ENCODE peak calls at places on chromosomes 6 and 20, in five cellular contexts. One of them, this sample, is unnamed.
A peak's percentile ranks its signal among the peaks of the same experiment; 100 is the strongest.

GRCh38 chr20:44841955-44842354 is 31.6 kb upstream of the RIMS4 start:
- DNase-seq in neural crest cell: no peak
- DNase-seq in psoas muscle: no peak
- DNase-seq in activated CD4-positive, CD25-positive, alpha-beta regulatory T cell: no peak
- DNase-seq in RWPE1: no peak
- DNase-seq in this sample: no peak

GRCh38 chr6:15770347-15771143 is 107.7 kb upstream of the DTNBP1 start:
- DNase-seq in activated CD4-positive, CD25-positive, alpha-beta regulatory T cell: no peak
- DNase-seq in psoas muscle: no peak
- DNase-seq in RWPE1: no peak
- DNase-seq in neural crest cell: no peak
- DNase-seq in this sample: no peak

GRCh38 chr6:106359989-106360409 is 518 bp upstream of the CRYBG1 start:
- DNase-seq in psoas muscle: no peak
- DNase-seq in neural crest cell: no peak
- DNase-seq in RWPE1: no peak
- DNase-seq in activated CD4-positive, CD25-positive, alpha-beta regulatory T cell: no peak
- DNase-seq in this sample: no peak

GRCh38 chr20:11124849-11125505 is 451.2 kb upstream of the JAG1 start:
- DNase-seq in activated CD4-positive, CD25-positive, alpha-beta regulatory T cell: no peak
- DNase-seq in RWPE1: no peak
- DNase-seq in neural crest cell: no peak
- DNase-seq in psoas muscle: no peak
- DNase-seq in this sample: no peak

GRCh38 chr20:62641749-62642665 is at the start of gene SLCO4A1:
- DNase-seq in neural crest cell: peak; percentile 50
- DNase-seq in activated CD4-positive, CD25-positive, alpha-beta regulatory T cell: peak; percentile 71
- DNase-seq in RWPE1: peak; percentile 94
- DNase-seq in psoas muscle: peak; percentile 85
- DNase-seq in this sample: no peak

GRCh38 chr6:11473008-11473740 is 64.4 kb upstream of the TMEM170B start:
- DNase-seq in neural crest cell: no peak
- DNase-seq in RWPE1: no peak
- DNase-seq in activated CD4-positive, CD25-positive, alpha-beta regulatory T cell: no peak
- DNase-seq in psoas muscle: no peak
- DNase-seq in this sample: no peak

GRCh38 chr6:76992553-76992952 is 470.7 kb downstream of the HTR1B start:
- DNase-seq in neural crest cell: peak; percentile 3
- DNase-seq in activated CD4-positive, CD25-positive, alpha-beta regulatory T cell: no peak
- DNase-seq in RWPE1: no peak
- DNase-seq in psoas muscle: no peak
- DNase-seq in this sample: no peak

GRCh38 chr6:113306552-113307145 is 550.5 kb upstream of the MARCKS start:
- DNase-seq in psoas muscle: peak; percentile 44
- DNase-seq in neural crest cell: no peak
- DNase-seq in activated CD4-positive, CD25-positive, alpha-beta regulatory T cell: no peak
- DNase-seq in RWPE1: peak; percentile 23
- DNase-seq in this sample: peak; percentile 54

GRCh38 chr6:162907876-162908481 is 180.2 kb downstream of the PACRG start:
- DNase-seq in psoas muscle: no peak
- DNase-seq in neural crest cell: no peak
- DNase-seq in RWPE1: no peak
- DNase-seq in activated CD4-positive, CD25-positive, alpha-beta regulatory T cell: no peak
- DNase-seq in this sample: no peak

GRCh38 chr6:135522975-135523692 is 25.6 kb upstream of the AHI1 start:
- DNase-seq in activated CD4-positive, CD25-positive, alpha-beta regulatory T cell: no peak
- DNase-seq in neural crest cell: no peak
- DNase-seq in psoas muscle: no peak
- DNase-seq in RWPE1: peak; percentile 6
- DNase-seq in this sample: no peak

GRCh38 chr20:46914789-46915359 is 20.2 kb downstream of the EYA2 start:
- DNase-seq in neural crest cell: no peak
- DNase-seq in RWPE1: no peak
- DNase-seq in activated CD4-positive, CD25-positive, alpha-beta regulatory T cell: no peak
- DNase-seq in psoas muscle: peak; percentile 53
- DNase-seq in this sample: no peak

GRCh38 chr6:37382954-37383353 is 29.2 kb downstream of the RNF8 start:
- DNase-seq in RWPE1: no peak
- DNase-seq in psoas muscle: no peak
- DNase-seq in neural crest cell: no peak
- DNase-seq in activated CD4-positive, CD25-positive, alpha-beta regulatory T cell: no peak
- DNase-seq in this sample: no peak

GRCh38 chr20:25066386-25066785 is 8.4 kb upstream of the ACSS1 start:
- DNase-seq in activated CD4-positive, CD25-positive, alpha-beta regulatory T cell: no peak
- DNase-seq in psoas muscle: no peak
- DNase-seq in neural crest cell: no peak
- DNase-seq in RWPE1: no peak
- DNase-seq in this sample: no peak

GRCh38 chr6:13190391-13190790 is 137.9 kb downstream of the TBC1D7 start:
- DNase-seq in psoas muscle: no peak
- DNase-seq in neural crest cell: no peak
- DNase-seq in RWPE1: no peak
- DNase-seq in activated CD4-positive, CD25-positive, alpha-beta regulatory T cell: no peak
- DNase-seq in this sample: no peak

GRCh38 chr6:34746104-34746846 is 11.0 kb upstream of the SNRPC start:
- DNase-seq in neural crest cell: no peak
- DNase-seq in psoas muscle: no peak
- DNase-seq in RWPE1: no peak
- DNase-seq in activated CD4-positive, CD25-positive, alpha-beta regulatory T cell: no peak
- DNase-seq in this sample: no peak

GRCh38 chr20:52959125-52959524 is 13.0 kb upstream of the TSHZ2 start:
- DNase-seq in RWPE1: no peak
- DNase-seq in psoas muscle: no peak
- DNase-seq in neural crest cell: peak; percentile 15
- DNase-seq in activated CD4-positive, CD25-positive, alpha-beta regulatory T cell: no peak
- DNase-seq in this sample: no peak

GRCh38 chr6:26055670-26056582 is 31.3 kb upstream of the HFE start:
- DNase-seq in neural crest cell: peak; percentile 77
- DNase-seq in activated CD4-positive, CD25-positive, alpha-beta regulatory T cell: peak; percentile 78
- DNase-seq in RWPE1: peak; percentile 93
- DNase-seq in psoas muscle: peak; percentile 86
- DNase-seq in this sample: peak; percentile 86

GRCh38 chr20:22584630-22584921 is 204 bp upstream of the FOXA2 start:
- DNase-seq in neural crest cell: no peak
- DNase-seq in psoas muscle: no peak
- DNase-seq in activated CD4-positive, CD25-positive, alpha-beta regulatory T cell: no peak
- DNase-seq in RWPE1: peak; percentile 82
- DNase-seq in this sample: no peak

GRCh38 chr20:61940491-61940890 is 125.2 kb downstream of the TAF4 start:
- DNase-seq in psoas muscle: no peak
- DNase-seq in neural crest cell: no peak
- DNase-seq in RWPE1: no peak
- DNase-seq in activated CD4-positive, CD25-positive, alpha-beta regulatory T cell: no peak
- DNase-seq in this sample: no peak

GRCh38 chr6:12718025-12718424 is 1.5 kb downstream of the PHACTR1 start:
- DNase-seq in neural crest cell: no peak
- DNase-seq in activated CD4-positive, CD25-positive, alpha-beta regulatory T cell: no peak
- DNase-seq in RWPE1: peak; percentile 12
- DNase-seq in psoas muscle: no peak
- DNase-seq in this sample: no peak

GRCh38 chr6:69231983-69232382 is 564.8 kb downstream of the LMBRD1 start:
- DNase-seq in neural crest cell: no peak
- DNase-seq in RWPE1: no peak
- DNase-seq in activated CD4-positive, CD25-positive, alpha-beta regulatory T cell: no peak
- DNase-seq in psoas muscle: no peak
- DNase-seq in this sample: no peak

GRCh38 chr6:148830614-148831013 is 83.8 kb downstream of the UST start:
- DNase-seq in RWPE1: no peak
- DNase-seq in activated CD4-positive, CD25-positive, alpha-beta regulatory T cell: no peak
- DNase-seq in psoas muscle: no peak
- DNase-seq in neural crest cell: no peak
- DNase-seq in this sample: no peak